ENCODE peak calls at places on chromosomes 5 and 9, in eight cellular contexts. Q, Z, B, A, X, N, E and J are unnamed samples.

GRCh38 chr9:70595211-70595610 is 180.8 kb upstream of the KLF9 start:
- DNase-seq in Q (no peak), X (no peak), B (no peak), N (no peak), Z (no peak), E (no peak), A (no peak), J (no peak)

GRCh38 chr9:6873862-6874261 is 116.1 kb downstream of the KDM4C start:
- DNase-seq in E (no peak), B (no peak), Z (peak), Q (peak), X (no peak), N (no peak), A (no peak), J (no peak)

GRCh38 chr5:119174578-119175163 is 103.8 kb downstream of the DMXL1 start:
- DNase-seq in A (no peak), Z (no peak), B (no peak), X (no peak), E (no peak), N (no peak), Q (no peak), J (no peak)

GRCh38 chr5:66854429-66854828 is 258.2 kb downstream of the MAST4 start:
- DNase-seq in E (no peak), B (no peak), Q (no peak), N (no peak), A (no peak), Z (no peak), X (no peak), J (no peak)

GRCh38 chr9:120659209-120659608 is 55.1 kb downstream of the MEGF9 start:
- DNase-seq in A (no peak), Z (no peak), B (no peak), Q (no peak), N (no peak), E (no peak), X (no peak), J (no peak)

GRCh38 chr9:27518006-27518405 is 6.1 kb upstream of the IFNK start:
- DNase-seq in Z (no peak), N (no peak), A (no peak), X (no peak), B (no peak), Q (no peak), E (no peak), J (no peak)

GRCh38 chr5:95850391-95850894 is 27.9 kb upstream of the GLRX start:
- DNase-seq in Q (no peak), N (no peak), B (no peak), X (peak), E (no peak), A (no peak), Z (no peak), J (no peak)

GRCh38 chr5:178086266-178086665 is 27.1 kb upstream of the N4BP3 start:
- DNase-seq in E (no peak), Q (no peak), Z (no peak), X (no peak), A (no peak), N (no peak), B (no peak), J (no peak)

GRCh38 chr5:116553366-116553765 is 21.3 kb downstream of the SEMA6A start:
- DNase-seq in B (no peak), Z (no peak), A (no peak), N (no peak), Q (no peak), X (no peak), E (no peak), J (no peak)

GRCh38 chr9:20760246-20760901 is 76.3 kb downstream of the FOCAD start:
- DNase-seq in A (no peak), N (no peak), Q (peak), X (no peak), B (no peak), E (no peak), Z (no peak), J (no peak)

GRCh38 chr5:38923661-38924451 is 78.0 kb downstream of the OSMR start:
- DNase-seq in E (no peak), X (no peak), B (no peak), Q (peak), N (no peak), Z (peak), A (no peak), J (no peak)

GRCh38 chr9:92147030-92147853 is 32.0 kb upstream of the SPTLC1 start:
- DNase-seq in Q (peak), X (peak), B (no peak), N (peak), A (no peak), Z (peak), E (peak), J (no peak)

GRCh38 chr5:142296914-142297417 is 27.9 kb downstream of the SPRY4 start:
- DNase-seq in B (peak), Q (peak), A (no peak), E (no peak), N (no peak), X (peak), Z (peak), J (no peak)

GRCh38 chr9:92984976-92985375 is 37.7 kb downstream of the FGD3 start:
- DNase-seq in B (no peak), A (no peak), N (no peak), E (no peak), X (no peak), Q (no peak), Z (no peak), J (no peak)

GRCh38 chr9:128159073-128159783 is 837 bp upstream of the BBLN start:
- DNase-seq in E (peak), X (no peak), Z (no peak), Q (no peak), N (peak), A (no peak), B (no peak), J (peak)

GRCh38 chr9:68515304-68516017 is 25.2 kb downstream of the TMEM252 start:
- DNase-seq in A (no peak), N (no peak), X (no peak), B (no peak), Z (peak), Q (peak), E (peak), J (no peak)

GRCh38 chr9:130539473-130540223 is 39.7 kb upstream of the FUBP3 start:
- DNase-seq in X (peak), Q (peak), A (no peak), B (no peak), N (no peak), E (peak), Z (peak), J (no peak)

GRCh38 chr9:6226696-6227095 is 11.1 kb downstream of the IL33 start:
- DNase-seq in X (no peak), Z (peak), Q (peak), A (no peak), B (no peak), N (no peak), E (no peak), J (no peak)

GRCh38 chr9:91131433-91131839 is 230.3 kb downstream of the AUH start:
- DNase-seq in N (no peak), B (no peak), X (peak), Z (peak), E (peak), Q (peak), A (no peak), J (no peak)

GRCh38 chr5:133913413-133914155 is 54.8 kb downstream of the C5orf15 start:
- DNase-seq in A (no peak), X (no peak), N (no peak), E (no peak), Q (no peak), B (no peak), Z (no peak), J (no peak)

GRCh38 chr5:139513852-139514485 is 31.4 kb upstream of the STING1 start:
- DNase-seq in A (no peak), B (no peak), E (no peak), Q (no peak), Z (no peak), N (no peak), X (no peak), J (no peak)

GRCh38 chr9:35659340-35659739 is 1.2 kb downstream of the CCDC107 start:
- DNase-seq in A (no peak), Q (peak), E (no peak), B (no peak), N (no peak), Z (peak), X (no peak), J (no peak)

GRCh38 chr5:125012727-125013451 is 266.4 kb upstream of the ZNF608 start:
- DNase-seq in A (no peak), E (no peak), N (no peak), Z (no peak), X (no peak), B (no peak), Q (no peak), J (no peak)

GRCh38 chr5:170597109-170597741 is 93.4 kb downstream of the KCNIP1 start:
- DNase-seq in Q (no peak), B (no peak), E (peak), N (no peak), Z (peak), A (no peak), X (no peak), J (no peak)

GRCh38 chr9:136086213-136086881 is 8.7 kb downstream of the NACC2 start:
- DNase-seq in N (no peak), E (no peak), B (no peak), Q (no peak), Z (no peak), A (peak), X (no peak), J (no peak)

GRCh38 chr5:181028032-181028819 is 11.8 kb upstream of the BTNL9 start:
- DNase-seq in X (no peak), Q (no peak), A (no peak), B (no peak), N (no peak), Z (no peak), E (no peak), J (no peak)

GRCh38 chr9:83070257-83070656 is 7.3 kb upstream of the RASEF start:
- DNase-seq in Q (no peak), A (no peak), Z (peak), X (no peak), B (no peak), E (no peak), N (no peak), J (no peak)

DNA sequence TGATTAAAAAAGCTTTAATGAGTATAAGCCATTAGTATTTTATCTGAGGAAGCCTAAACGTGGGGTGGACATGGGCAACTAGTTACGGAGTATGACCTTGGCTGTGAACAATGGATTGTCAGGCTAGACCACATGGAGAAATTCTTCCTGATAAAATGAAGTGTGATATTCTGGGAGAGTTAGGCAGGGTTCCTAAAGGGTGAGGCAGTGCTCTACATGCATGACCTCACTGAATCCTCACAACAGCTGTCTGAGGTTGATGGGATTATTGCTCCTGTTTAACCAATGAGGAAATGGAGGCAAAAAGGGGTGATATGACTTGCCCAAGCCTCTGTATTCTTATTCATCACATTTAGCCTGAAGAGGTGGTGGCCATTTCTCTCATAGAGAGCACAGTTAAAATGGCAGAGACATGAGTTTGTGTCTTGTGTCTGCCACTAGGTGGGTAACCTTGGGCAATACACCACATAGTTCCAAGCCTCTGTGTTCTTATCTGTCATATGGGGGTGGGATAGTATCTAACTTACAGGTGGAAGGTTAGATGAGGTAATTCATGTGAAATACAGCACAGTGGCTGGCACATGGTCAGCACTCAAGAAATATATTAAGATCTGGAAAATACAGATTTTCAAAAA is 96.1 kb upstream of the NR3C1 start:
- DNase-seq in B (no peak), N (no peak), E (no peak), Q (no peak), Z (no peak), X (no peak), A (no peak), J (no peak)
- TF ChIP-seq CTCF in B (no peak), N (no peak), E (no peak), Q (no peak), Z (no peak), X (no peak), A (no peak), J (no peak)

GRCh38 chr5:136638084-136638483 is 272.7 kb upstream of the TRPC7 start:
- DNase-seq in Q (no peak), B (no peak), A (no peak), N (no peak), E (no peak), X (no peak), Z (no peak), J (no peak)
- TF ChIP-seq CTCF in Q (no peak), B (no peak), A (no peak), N (no peak), E (no peak), X (no peak), Z (peak), J (no peak)

DNA sequence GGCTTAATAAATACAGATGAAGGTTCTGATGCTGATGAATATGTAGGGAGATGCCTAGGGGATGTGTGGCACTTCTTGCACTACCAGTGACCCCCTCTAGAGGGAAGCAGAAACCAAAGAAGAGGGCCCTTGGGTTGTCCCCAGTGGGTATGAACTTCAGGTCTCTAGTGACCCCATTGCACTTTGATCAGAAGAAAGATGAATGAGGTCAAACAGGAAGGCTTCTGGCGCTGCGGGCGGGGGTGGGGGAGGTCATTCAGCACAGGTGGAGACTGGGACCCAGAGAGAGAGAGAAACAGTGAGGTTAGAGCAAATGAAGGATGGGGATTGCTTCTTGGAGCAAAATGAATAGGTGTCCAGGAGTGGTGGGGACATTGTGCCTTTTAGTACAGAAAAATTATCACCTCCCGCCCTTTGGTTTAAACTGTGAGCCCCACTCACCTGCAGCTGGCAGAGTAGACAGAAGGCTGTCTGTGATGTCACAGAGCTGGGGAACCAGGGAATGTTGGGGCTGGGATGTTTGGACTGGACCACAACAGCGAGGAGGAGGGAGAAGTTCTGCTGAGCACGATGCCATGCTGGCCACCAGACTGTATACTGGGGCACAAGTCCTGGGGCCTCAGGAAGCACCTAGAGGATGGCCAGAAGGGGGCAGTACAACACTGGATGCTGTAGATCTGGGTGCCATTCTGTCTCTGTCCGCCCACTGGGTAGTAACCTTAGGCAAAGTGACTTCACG is at the start of gene TEX48:
- DNase-seq in E (peak), B (peak), Z (peak), N (peak), Q (peak), A (peak), X (peak), J (peak)
- TF ChIP-seq CTCF in E (peak), B (peak), Z (peak), N (peak), Q (peak), A (peak), X (peak), J (peak)

GRCh38 chr9:115116620-115117284 is 1.2 kb downstream of the TNC start:
- DNase-seq in B (no peak), N (no peak), X (no peak), E (no peak), Z (no peak), A (no peak), Q (no peak), J (no peak)
- TF ChIP-seq CTCF in B (no peak), N (no peak), X (no peak), E (no peak), Z (no peak), A (no peak), Q (no peak), J (no peak)

GRCh38 chr5:157828949-157829639 is 29.9 kb downstream of the CLINT1 start:
- DNase-seq in B (peak), N (peak), X (no peak), Q (no peak), E (no peak), Z (no peak), A (no peak), J (no peak)
- TF ChIP-seq CTCF in B (peak), N (peak), X (peak), Q (peak), E (peak), Z (peak), A (peak), J (no peak)

GRCh38 chr5:147782053-147783028 is at the start of gene JAKMIP2:
- DNase-seq in N (peak), E (peak), A (peak), B (peak), Q (peak), X (no peak), Z (peak), J (peak)
- TF ChIP-seq CTCF in N (no peak), E (no peak), A (no peak), B (no peak), Q (no peak), X (no peak), Z (no peak), J (no peak)

GRCh38 chr5:51960617-51961115 is 577.4 kb downstream of the ISL1 start:
- DNase-seq in Q (peak), B (no peak), N (no peak), Z (no peak), E (no peak), A (no peak), X (no peak), J (no peak)
- TF ChIP-seq CTCF in Q (no peak), B (no peak), N (no peak), Z (no peak), E (peak), A (peak), X (no peak), J (no peak)